ENCODE peak calls at places on chromosomes 7 and 10, in six cellular contexts. Z, A, X, L, C and H are unnamed samples.

GRCh38 chr7:66930341-66930740 is 9.3 kb downstream of the TMEM248 start:
- DNase-seq in Z (no peak), L (no peak), A (no peak), X (peak; percentile 83), C (peak; percentile 31), H (peak; percentile 21)

GRCh38 chr7:147547252-147547897 is 1043.2 kb upstream of the C7orf33 start:
- DNase-seq in Z (no peak), L (no peak), C (peak; percentile 37), X (peak; percentile 64), A (no peak), H (peak; percentile 40)

GRCh38 chr7:43313628-43314378 is 201.4 kb downstream of the HECW1 start:
- DNase-seq in Z (no peak), X (no peak), C (no peak), L (no peak), A (no peak), H (no peak)

GRCh38 chr7:159027091-159027802 is 117.4 kb downstream of the VIPR2 start:
- DNase-seq in X (peak; percentile 56), Z (no peak), A (no peak), L (no peak), C (no peak), H (no peak)

GRCh38 chr10:101032637-101033201 is 1.7 kb downstream of the SFXN3 start:
- DNase-seq in L (peak; percentile 57), C (no peak), X (peak; percentile 61), A (no peak), Z (peak; percentile 54), H (peak; percentile 88)

GRCh38 chr7:24381919-24382505 is 98.0 kb downstream of the NPY start:
- DNase-seq in X (peak; percentile 35), Z (no peak), C (peak; percentile 46), L (no peak), A (no peak), H (peak; percentile 40)

GRCh38 chr10:102368072-102368471 is 27.4 kb upstream of the NFKB2 start:
- DNase-seq in Z (no peak), A (no peak), L (no peak), C (no peak), X (no peak), H (no peak)

GRCh38 chr7:86913709-86914108 is 145.7 kb downstream of the ELAPOR2 start:
- DNase-seq in A (peak; percentile 40), C (no peak), L (no peak), X (no peak), Z (no peak), H (no peak)

GRCh38 chr10:119651514-119652327 is 541 bp downstream of the BAG3 start:
- DNase-seq in X (peak; percentile 66), A (no peak), Z (peak; percentile 49), C (peak; percentile 59), L (peak; percentile 22), H (no peak)

GRCh38 chr10:17021661-17022060 is 108.0 kb downstream of the CUBN start:
- DNase-seq in A (no peak), X (peak; percentile 77), Z (no peak), C (no peak), L (no peak), H (no peak)

GRCh38 chr7:7696458-7697119 is 21.8 kb downstream of the RPA3 start:
- DNase-seq in C (no peak), L (no peak), A (no peak), Z (no peak), X (no peak), H (no peak)

DNA sequence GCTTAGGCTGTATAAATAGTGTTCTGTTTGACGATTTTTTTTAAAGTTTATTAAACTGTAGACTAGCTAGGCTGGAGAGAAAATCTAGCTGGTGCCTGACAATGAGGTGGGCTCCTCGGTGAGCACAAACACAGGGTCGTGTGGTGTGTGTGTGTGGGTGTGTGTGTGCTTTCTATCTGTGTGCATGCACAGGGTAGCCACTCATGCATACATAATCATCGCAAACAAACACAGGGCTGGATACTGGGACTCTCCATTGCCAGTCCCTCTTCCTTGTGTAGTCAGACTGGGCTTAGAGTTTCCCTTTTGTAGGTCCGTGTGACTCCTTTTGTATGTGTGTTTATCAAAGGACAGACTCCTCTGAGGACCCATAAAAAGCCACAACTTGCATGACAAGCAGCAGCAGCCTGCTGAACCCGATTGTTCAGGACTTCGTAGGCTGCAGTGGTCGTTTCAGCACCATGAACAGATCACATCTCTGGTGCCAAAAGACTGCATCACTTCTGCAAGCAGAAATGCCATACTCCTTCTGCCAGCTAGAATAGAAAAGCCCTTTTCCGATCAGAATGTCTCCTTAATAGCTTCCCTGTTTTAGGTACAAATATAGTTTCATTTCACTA is 855 bp downstream of the VSTM2A start:
- DNase-seq in X (peak; percentile 81), L (no peak), A (no peak), Z (no peak), C (peak; percentile 80), H (peak; percentile 32)
- TF ChIP-seq CTCF in X (no peak), L (no peak), A (no peak), Z (no peak), C (no peak), H (no peak)

GRCh38 chr10:6068422-6068821 is 6.3 kb upstream of the IL2RA start:
- DNase-seq in L (peak; percentile 33), C (no peak), A (no peak), X (no peak), Z (no peak), H (no peak)

GRCh38 chr10:6067457-6067856 is 5.3 kb upstream of the IL2RA start:
- DNase-seq in A (no peak), X (no peak), Z (no peak), C (no peak), L (no peak), H (no peak)

GRCh38 chr10:6070647-6071046 is 8.5 kb upstream of the IL2RA start:
- DNase-seq in Z (no peak), C (no peak), A (no peak), L (no peak), X (no peak), H (no peak)

GRCh38 chr10:6068006-6068405 is 5.8 kb upstream of the IL2RA start:
- DNase-seq in L (no peak), A (no peak), C (no peak), X (no peak), Z (no peak), H (no peak)

GRCh38 chr10:6069101-6069931 is 7.1 kb upstream of the IL2RA start:
- DNase-seq in X (no peak), L (no peak), C (no peak), A (no peak), Z (no peak), H (no peak)
- H3K4me3 ChIP-seq in X (no peak overlapping the region), L (no peak overlapping the region), C (no peak overlapping the region), A (no peak overlapping the region), Z (no peak overlapping the region), H (no peak overlapping the region)

GRCh38 chr7:57426629-57427003 is 23.4 kb upstream of the ZNF716 start:
- DNase-seq in C (no peak), L (no peak), X (no peak), A (no peak), Z (no peak), H (no peak)

GRCh38 chr7:57427146-57427545 is 22.8 kb upstream of the ZNF716 start:
- DNase-seq in X (no peak), A (no peak), C (no peak), Z (no peak), L (no peak), H (no peak)

GRCh38 chr7:57425239-57425944 is 24.6 kb upstream of the ZNF716 start:
- DNase-seq in A (no peak), X (no peak), Z (no peak), C (no peak), L (no peak), H (no peak)

GRCh38 chr7:57424515-57425238 is 25.3 kb upstream of the ZNF716 start:
- DNase-seq in L (no peak), A (no peak), C (no peak), Z (no peak), X (no peak), H (no peak)

GRCh38 chr7:57425969-57426628 is 23.9 kb upstream of the ZNF716 start:
- DNase-seq in A (no peak), Z (no peak), L (no peak), C (no peak), X (no peak), H (no peak)
- TF ChIP-seq CTCF in A (no peak), Z (peak; percentile 40), L (peak; percentile 45), C (no peak), X (no peak), H (peak; percentile 4)

GRCh38 chr7:26195182-26195581 is 5.4 kb downstream of the HNRNPA2B1 start:
- DNase-seq in A (no peak), X (no peak), C (no peak), L (no peak), Z (no peak), H (no peak)

GRCh38 chr7:26196305-26196704 is 4.2 kb downstream of the HNRNPA2B1 start:
- DNase-seq in A (no peak), L (no peak), X (no peak), C (no peak), Z (no peak), H (no peak)

GRCh38 chr7:26197153-26198115 is 3.1 kb downstream of the HNRNPA2B1 start:
- DNase-seq in L (no peak), Z (no peak), A (no peak), C (no peak), X (no peak), H (no peak)

GRCh38 chr7:26193432-26194206 is 6.9 kb downstream of the HNRNPA2B1 start:
- DNase-seq in A (no peak), X (no peak), C (no peak), Z (no peak), L (no peak), H (no peak)

GRCh38 chr7:26195867-26196266 is 4.7 kb downstream of the HNRNPA2B1 start:
- DNase-seq in L (no peak), A (no peak), X (no peak), Z (no peak), C (no peak), H (no peak)
- H3K4me3 ChIP-seq in L (peak overlapping the region; percentile 90), A (no peak overlapping the region), X (peak overlapping the region; percentile 91), Z (peak overlapping the region; percentile 90), C (no peak overlapping the region), H (no peak overlapping the region)

DNA sequence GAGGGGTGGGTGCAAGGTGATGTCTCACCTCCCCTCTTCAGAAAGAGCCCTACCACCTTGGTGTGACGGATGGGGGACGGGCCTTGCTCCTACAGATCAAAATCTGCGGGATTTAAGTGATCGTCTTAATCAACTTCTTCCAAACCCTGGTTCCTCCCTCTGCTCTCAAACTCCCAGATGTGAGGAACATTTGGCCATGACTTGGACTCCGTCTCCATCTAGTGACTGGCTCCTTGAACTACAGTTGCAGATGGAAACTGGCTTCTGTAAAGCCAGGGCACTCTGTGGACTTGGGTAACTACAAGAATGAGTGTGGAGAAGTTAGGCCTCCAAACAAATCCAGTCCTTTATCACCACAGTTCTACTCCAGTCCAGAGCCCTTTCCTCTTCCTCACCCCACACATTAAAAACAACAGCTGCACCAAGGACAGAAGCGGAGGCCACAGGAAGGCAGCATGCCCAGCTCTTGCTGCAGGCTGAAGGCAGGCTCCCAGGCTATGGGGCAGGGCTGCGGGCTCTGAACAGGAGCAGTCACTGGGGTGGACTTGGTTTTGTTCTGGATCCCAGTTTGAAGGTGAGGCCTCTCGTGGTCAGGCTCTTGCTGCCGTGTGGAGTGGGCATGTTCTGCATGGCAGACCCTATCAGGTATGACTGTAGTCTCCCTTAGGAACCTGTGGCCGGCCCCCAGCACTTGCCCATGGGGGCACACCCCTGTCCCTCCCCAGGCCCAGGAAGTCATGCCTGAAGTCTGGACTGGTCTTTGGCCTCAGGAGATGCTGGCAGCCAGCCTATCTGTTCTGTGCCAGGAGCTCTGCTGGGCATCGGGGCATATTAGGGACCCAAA is 79.4 kb downstream of the VWC2 start:
- DNase-seq in L (no peak), C (peak; percentile 76), Z (no peak), X (peak; percentile 77), A (no peak), H (peak; percentile 52)
- TF ChIP-seq CTCF in L (peak; percentile 77), C (peak; percentile 71), Z (peak; percentile 51), X (peak; percentile 91), A (peak; percentile 32), H (peak; percentile 61)

GRCh38 chr7:102424129-102424551 is 9.2 kb upstream of the ORAI2 start:
- DNase-seq in X (no peak), L (no peak), A (no peak), C (no peak), Z (no peak), H (no peak)
- H3K4me3 ChIP-seq in X (no peak overlapping the region), L (no peak overlapping the region), A (no peak overlapping the region), C (no peak overlapping the region), Z (no peak overlapping the region), H (no peak overlapping the region)